ENCODE peak calls at places on chromosomes 7 and 10, in eight cellular contexts. F is IMR-90; L is substantia nigra; U is stimulated activated CD4-positive, alpha-beta T cell treated with anti-CD3 and anti-CD28 coated beads, Interleukin-1b, Interleukin-23, amount 100 ng/mL, for 1 hour; B is HFFc6; H is NCI-H1092; J is ELR; R is neuronal stem cell. O is an unnamed sample.

GRCh38 chr10:93921338-93921737 is 27.6 kb downstream of the SLC35G1 start:
- DNase-seq in F (no peak), L (no peak), U (no peak), B (no peak), H (no peak), J (peak), R (no peak), O (no peak)

GRCh38 chr7:27148776-27149641 is 1.4 kb upstream of the HOXA6 start:
- DNase-seq in F (no peak), L (no peak), U (no peak), B (no peak), H (no peak), J (no peak), R (no peak), O (no peak)

GRCh38 chr10:118865998-118866778 is 111.4 kb upstream of the CACUL1 start:
- DNase-seq in F (no peak), L (no peak), U (no peak), B (no peak), H (no peak), J (no peak), R (no peak), O (no peak)

GRCh38 chr10:8133146-8133545 is 78.7 kb downstream of the GATA3 start:
- DNase-seq in F (no peak), L (no peak), U (no peak), B (no peak), H (no peak), J (no peak), R (no peak), O (no peak)

GRCh38 chr7:42236266-42237161 is 495 bp downstream of the GLI3 start:
- DNase-seq in F (peak), L (no peak), U (no peak), B (peak), H (no peak), J (peak), R (no peak), O (no peak)

GRCh38 chr10:58064714-58065528 is 202.8 kb downstream of the IPMK start:
- DNase-seq in F (peak), L (peak), U (no peak), B (peak), H (peak), J (peak), R (peak), O (no peak)

GRCh38 chr10:60123172-60123571 is 216.8 kb upstream of the CCDC6 start:
- DNase-seq in F (peak), L (no peak), U (no peak), B (peak), H (no peak), J (peak), R (no peak), O (no peak)

GRCh38 chr7:131935180-131935579 is 378.8 kb upstream of the PODXL start:
- DNase-seq in F (no peak), L (no peak), U (no peak), B (no peak), H (no peak), J (no peak), R (no peak), O (no peak)

GRCh38 chr7:135855836-135856235 is 107.2 kb upstream of the FAM180A start:
- DNase-seq in F (no peak), L (no peak), U (no peak), B (peak), H (no peak), J (peak), R (no peak), O (no peak)

GRCh38 chr7:387132-388022 is 97.4 kb downstream of the FOXL3 start:
- DNase-seq in F (no peak), L (no peak), U (no peak), B (no peak), H (no peak), J (no peak), R (no peak), O (no peak)

GRCh38 chr10:85645097-85645496 is 721.5 kb downstream of the GRID1 start:
- DNase-seq in F (no peak), L (no peak), U (no peak), B (no peak), H (no peak), J (no peak), R (no peak), O (no peak)

GRCh38 chr10:114022292-114022691 is 21.4 kb upstream of the ADRB1 start:
- DNase-seq in F (no peak), L (no peak), U (no peak), B (no peak), H (no peak), J (no peak), R (no peak), O (no peak)

O was measured in NCI-H510A.